ENCODE peak calls at places on chromosomes 2 and 18, in four cellular contexts. P, L, S and J are unnamed samples.

GRCh38 chr2:145750074-145750473 is 1230.2 kb upstream of the ZEB2 start:
- DNase-seq in P (no peak), L (no peak), S (no peak), J (no peak)

GRCh38 chr18:30889582-30890301 is 152.8 kb downstream of the DSC3 start:
- DNase-seq in P (no peak), L (no peak), S (no peak), J (no peak)

GRCh38 chr2:196413821-196414274 is 225.7 kb upstream of the CCDC150 start:
- DNase-seq in P (no peak), L (no peak), S (peak), J (no peak)

GRCh38 chr2:64859208-64860161 is 129.7 kb upstream of the SLC1A4 start:
- DNase-seq in P (peak), L (peak), S (peak), J (peak)

GRCh38 chr2:241031436-241032165 is 33.2 kb downstream of the SNED1 start:
- DNase-seq in P (no peak), L (peak), S (no peak), J (no peak)

GRCh38 chr2:8628179-8628869 is 53.5 kb upstream of the ID2 start:
- DNase-seq in P (peak), L (no peak), S (no peak), J (no peak)

GRCh38 chr18:63237911-63238710 is 81.5 kb downstream of the BCL2 start:
- DNase-seq in P (no peak), L (peak), S (peak), J (peak)

GRCh38 chr2:49298230-49298629 is 143.9 kb upstream of the FSHR start:
- DNase-seq in P (no peak), L (no peak), S (no peak), J (no peak)

GRCh38 chr2:3602553-3603339 is 7.8 kb downstream of the COLEC11 start:
- DNase-seq in P (no peak), L (no peak), S (no peak), J (no peak)

GRCh38 chr2:190466819-190467444 is 58.8 kb downstream of the MFSD6 start:
- DNase-seq in P (no peak), L (no peak), S (no peak), J (no peak)

GRCh38 chr18:493974-494601 is 6.4 kb downstream of the COLEC12 start:
- DNase-seq in P (no peak), L (no peak), S (no peak), J (no peak)

GRCh38 chr2:218645126-218645525 is 14.3 kb downstream of the ZNF142 start:
- DNase-seq in P (no peak), L (no peak), S (peak), J (no peak)

GRCh38 chr18:36782710-36783109 is 46.1 kb downstream of the TPGS2 start:
- DNase-seq in P (no peak), L (peak), S (no peak), J (no peak)
- TF ChIP-seq CTCF in P (no peak), L (no peak), S (no peak), J (no peak)

DNA sequence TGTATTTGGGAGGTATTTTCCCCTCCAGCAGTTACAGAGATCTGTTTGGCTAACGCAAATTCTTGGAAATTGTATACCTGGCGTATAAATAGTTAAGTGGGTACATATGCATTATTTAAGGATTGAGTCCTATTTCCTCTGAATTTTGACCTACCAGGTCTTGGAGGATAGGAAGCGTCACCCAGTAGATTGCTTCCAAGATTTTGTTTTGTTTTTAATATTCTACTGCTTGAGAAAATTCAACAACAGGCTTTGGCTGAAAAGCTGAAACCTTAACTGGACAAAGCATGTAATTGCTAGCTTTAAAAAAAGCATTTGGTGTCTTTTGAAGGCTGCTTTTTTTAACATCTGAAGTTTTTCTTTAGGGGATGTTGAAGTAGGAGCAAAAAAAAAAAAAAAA is 150.1 kb downstream of the WDSUB1 start:
- DNase-seq in P (no peak), L (no peak), S (no peak), J (no peak)
- H3K4me3 ChIP-seq in P (no peak), L (no peak), S (no peak), J (no peak)

GRCh38 chr2:223701761-223702160 is 99.6 kb upstream of the SCG2 start:
- DNase-seq in P (no peak), L (no peak), S (no peak), J (no peak)

GRCh38 chr2:223700221-223700620 is 98.1 kb upstream of the SCG2 start:
- DNase-seq in P (no peak), L (no peak), S (no peak), J (no peak)

GRCh38 chr2:223697316-223697875 is 95.2 kb upstream of the SCG2 start:
- DNase-seq in P (no peak), L (no peak), S (peak), J (no peak)

GRCh38 chr2:223696719-223697118 is 94.6 kb upstream of the SCG2 start:
- DNase-seq in P (no peak), L (no peak), S (no peak), J (no peak)

DNA sequence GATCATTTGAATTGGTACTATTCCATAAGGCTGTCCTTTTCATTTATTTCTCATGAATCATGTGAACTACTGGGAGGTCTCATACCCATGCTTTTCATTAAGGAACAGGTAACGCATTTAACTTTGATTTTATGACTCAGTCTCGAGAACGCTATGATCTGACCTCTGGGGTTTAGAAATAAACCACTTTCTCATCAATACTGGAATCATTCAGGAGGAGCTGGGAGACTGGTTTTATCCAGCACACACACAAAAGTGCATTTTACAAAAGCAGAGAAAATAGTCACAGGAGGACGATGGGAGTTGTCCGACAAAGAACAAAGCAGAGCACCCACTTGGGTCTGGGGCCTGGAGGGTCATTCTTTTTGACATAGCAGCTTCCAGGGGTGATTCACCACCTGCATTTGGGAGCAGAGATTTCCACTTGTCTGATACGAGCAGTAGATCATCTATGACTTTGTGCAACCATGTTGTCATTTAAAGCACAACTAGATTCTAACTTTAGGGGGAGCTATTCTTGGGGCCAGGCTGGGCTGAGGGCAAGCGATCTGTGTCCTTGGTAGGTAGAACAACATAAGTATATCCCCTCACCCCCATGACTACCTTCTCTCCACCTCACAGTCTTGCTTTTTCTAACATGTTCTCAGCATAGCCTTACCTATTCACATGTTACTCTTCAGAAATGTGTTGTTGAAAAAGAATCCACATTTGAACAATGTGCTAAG is 95.9 kb upstream of the SCG2 start:
- DNase-seq in P (no peak), L (no peak), S (no peak), J (no peak)
- TF ChIP-seq CTCF in P (no peak), L (no peak), S (no peak), J (no peak)

GRCh38 chr2:85783796-85784195 is 30.0 kb downstream of the ATOH8 start:
- DNase-seq in P (no peak), L (no peak), S (no peak), J (no peak)

GRCh38 chr2:85785871-85786270 is 32.1 kb downstream of the ATOH8 start:
- DNase-seq in P (no peak), L (no peak), S (no peak), J (no peak)

GRCh38 chr2:85786444-85786843 is 32.7 kb downstream of the ATOH8 start:
- DNase-seq in P (no peak), L (no peak), S (no peak), J (no peak)

GRCh38 chr2:85785027-85785822 is 31.4 kb downstream of the ATOH8 start:
- DNase-seq in P (no peak), L (peak), S (peak), J (peak)

DNA sequence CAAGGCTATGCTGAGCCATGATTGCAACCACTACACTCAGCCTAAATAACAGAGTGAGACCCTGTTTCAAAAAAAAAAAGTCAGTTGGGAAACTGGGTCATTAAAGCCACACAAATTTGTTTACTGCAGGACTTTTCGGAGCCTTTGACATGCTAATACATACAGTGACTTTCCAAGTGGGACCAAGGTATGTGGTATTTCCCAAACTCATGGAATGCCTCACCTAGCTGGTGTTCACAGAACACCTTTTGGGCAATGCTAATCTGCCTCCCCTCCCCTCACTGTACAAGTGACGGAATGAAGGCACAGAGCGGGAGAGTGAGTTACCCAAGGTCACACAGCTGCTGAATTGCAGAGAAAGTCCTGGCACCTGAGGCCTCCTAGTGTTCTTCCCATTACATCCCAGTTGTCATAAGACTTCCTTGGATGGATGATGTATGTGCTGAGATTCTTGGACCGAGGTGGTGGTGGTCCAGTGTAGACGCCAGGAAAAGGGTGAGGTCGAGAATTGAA is 30.7 kb downstream of the ATOH8 start:
- DNase-seq in P (no peak), L (no peak), S (no peak), J (no peak)
- H3K4me3 ChIP-seq in P (no peak), L (no peak), S (peak), J (no peak)

GRCh38 chr2:121041516-121041915 is 243.5 kb downstream of the TFCP2L1 start:
- DNase-seq in P (no peak), L (no peak), S (no peak), J (no peak)

GRCh38 chr2:121045245-121045644 is 239.8 kb downstream of the TFCP2L1 start:
- DNase-seq in P (no peak), L (no peak), S (no peak), J (no peak)

GRCh38 chr2:121044412-121044811 is 240.6 kb downstream of the TFCP2L1 start:
- DNase-seq in P (no peak), L (no peak), S (no peak), J (no peak)

GRCh38 chr2:121043061-121043826 is 241.8 kb downstream of the TFCP2L1 start:
- DNase-seq in P (no peak), L (no peak), S (no peak), J (no peak)

GRCh38 chr2:121043827-121044222 is 241.2 kb downstream of the TFCP2L1 start:
- DNase-seq in P (no peak), L (no peak), S (no peak), J (no peak)
- TF ChIP-seq CTCF in P (no peak), L (no peak), S (no peak), J (no peak)